ENCODE peak calls at places on chromosomes 6 and 20, in nine cellular contexts. U is adrenal gland; F is neuronal stem cell; Q is lower lobe of right lung; R is PC-9; I is CD4-positive, alpha-beta T cell; B is CD8-positive, alpha-beta memory T cell; Z is transverse colon; G is A549. N is an unnamed sample.
A peak's percentile ranks its signal among the peaks of the same experiment; 100 is the strongest.

GRCh38 chr20:39785252-39785917 is 823.2 kb downstream of the DHX35 start:
- DNase-seq in Z (no peak), I (no peak), Q (no peak), U (peak; percentile 52), F (no peak), B (no peak), R (no peak), G (no peak), N (no peak)

GRCh38 chr6:144033816-144034540 is 25.9 kb upstream of the PLAGL1 start:
- DNase-seq in U (peak; percentile 15), I (no peak), B (no peak), Q (no peak), F (no peak), R (no peak), G (no peak), Z (no peak), N (no peak)

GRCh38 chr20:12410783-12411182 is 493.1 kb downstream of the BTBD3 start:
- DNase-seq in B (no peak), F (no peak), Z (no peak), G (no peak), I (no peak), Q (no peak), R (no peak), U (no peak), N (no peak)

GRCh38 chr20:8094415-8094818 is 37.6 kb upstream of the PLCB1 start:
- DNase-seq in F (no peak), I (no peak), G (peak; percentile 26), B (no peak), R (no peak), U (peak; percentile 79), Q (peak; percentile 60), Z (peak; percentile 46), N (peak; percentile 71)

GRCh38 chr6:27650620-27651370 is 177.9 kb upstream of the ZNF184 start:
- DNase-seq in U (no peak), I (no peak), G (peak; percentile 88), Z (no peak), R (peak; percentile 72), B (no peak), F (peak; percentile 62), Q (no peak), N (no peak)

GRCh38 chr20:45368221-45368980 is 5.4 kb downstream of the SYS1 start:
- DNase-seq in Z (peak; percentile 53), F (no peak), G (no peak), Q (peak; percentile 60), B (peak; percentile 56), U (peak; percentile 46), I (no peak), R (no peak), N (no peak)

GRCh38 chr6:150953860-150954259 is 88.4 kb downstream of the MTHFD1L start:
- DNase-seq in Z (no peak), G (no peak), B (no peak), R (no peak), U (no peak), I (no peak), F (no peak), Q (no peak), N (no peak)

GRCh38 chr6:136069119-136069518 is 181.0 kb downstream of the MTFR2 start:
- DNase-seq in B (no peak), I (no peak), F (no peak), U (no peak), R (no peak), Q (no peak), G (no peak), Z (no peak), N (no peak)

GRCh38 chr6:33621396-33622388 is 570 bp downstream of the ITPR3 start:
- DNase-seq in G (no peak), I (no peak), F (no peak), B (peak; percentile 47), Z (peak; percentile 60), U (peak; percentile 51), Q (peak; percentile 78), R (peak; percentile 65), N (peak; percentile 42)

GRCh38 chr20:53298900-53299299 is 294.7 kb downstream of the ZNF217 start:
- DNase-seq in U (no peak), G (no peak), F (no peak), Q (no peak), R (no peak), I (no peak), B (no peak), Z (no peak), N (no peak)

GRCh38 chr6:131134950-131135243 is 370 bp upstream of the AKAP7 start:
- DNase-seq in Q (no peak), F (no peak), U (no peak), Z (no peak), I (no peak), B (no peak), R (no peak), G (no peak), N (no peak)

GRCh38 chr20:43736588-43737091 is 9.8 kb upstream of the GTSF1L start:
- DNase-seq in Q (no peak), U (no peak), B (no peak), R (no peak), I (no peak), F (peak; percentile 49), Z (no peak), G (no peak), N (no peak)

GRCh38 chr6:55617272-55617671 is 38.3 kb upstream of the HMGCLL1 start:
- DNase-seq in U (peak; percentile 58), Q (no peak), B (no peak), F (no peak), G (peak; percentile 32), R (peak; percentile 16), I (no peak), Z (no peak), N (no peak)

GRCh38 chr6:44897286-44897685 is 430.8 kb upstream of the RUNX2 start:
- DNase-seq in B (no peak), R (no peak), U (no peak), Q (no peak), G (no peak), Z (no peak), F (no peak), I (no peak), N (no peak)

GRCh38 chr6:55875420-55875819 is at the start of gene BMP5:
- DNase-seq in B (no peak), Z (no peak), U (no peak), I (no peak), G (no peak), F (peak; percentile 14), R (no peak), Q (no peak), N (no peak)

GRCh38 chr20:51014797-51015722 is 7.8 kb downstream of the KCNG1 start:
- DNase-seq in R (peak; percentile 45), U (peak; percentile 56), Q (no peak), Z (peak; percentile 61), F (peak; percentile 70), B (no peak), I (no peak), G (peak; percentile 59), N (peak; percentile 64)

GRCh38 chr6:100304575-100304974 is 160.1 kb downstream of the SIM1 start:
- DNase-seq in G (no peak), I (no peak), R (no peak), U (no peak), B (no peak), F (no peak), Z (no peak), Q (no peak), N (no peak)

GRCh38 chr6:110394409-110394808 is 21.0 kb downstream of the DDO start:
- DNase-seq in R (no peak), I (no peak), B (no peak), Q (no peak), F (no peak), U (no peak), Z (no peak), G (no peak), N (no peak)
- H3K27ac ChIP-seq in R (no peak overlapping the region), I (no peak overlapping the region), B (no peak overlapping the region), Q (no peak overlapping the region), F (no peak overlapping the region), U (no peak overlapping the region), Z (no peak overlapping the region), G (no peak overlapping the region), N (no peak overlapping the region)

DNA sequence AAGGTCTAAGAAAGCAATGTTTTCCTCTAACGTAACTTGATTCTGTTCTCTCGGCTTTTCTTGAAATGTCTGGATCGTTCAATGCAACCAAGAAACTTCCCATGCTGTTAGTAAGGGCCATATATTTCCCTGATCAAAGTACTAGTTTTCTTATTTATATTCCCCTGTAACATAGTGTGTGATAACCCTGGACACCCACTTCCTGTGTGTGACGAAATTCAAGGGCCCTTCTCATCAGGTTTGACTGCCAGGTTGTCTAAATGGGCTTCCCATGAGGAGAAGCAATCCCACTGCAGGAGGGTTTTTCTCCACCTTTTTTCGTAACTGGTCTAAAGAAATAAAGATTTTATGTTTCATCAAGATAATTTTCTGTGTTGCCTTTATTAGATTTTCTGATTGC is 102.6 kb upstream of the RPS6KA2 start:
- DNase-seq in R (no peak), B (peak; percentile 4), I (no peak), G (no peak), Q (no peak), U (no peak), F (no peak), Z (no peak), N (no peak)
- H3K27ac ChIP-seq in R (no peak overlapping the region), B (no peak overlapping the region), I (no peak overlapping the region), G (no peak overlapping the region), Q (no peak overlapping the region), U (no peak overlapping the region), F (no peak overlapping the region), Z (no peak overlapping the region), N (no peak overlapping the region)

GRCh38 chr6:71446084-71446869 is 157.7 kb downstream of the OGFRL1 start:
- DNase-seq in I (no peak), U (no peak), G (no peak), B (no peak), R (no peak), Z (no peak), Q (no peak), F (no peak), N (no peak)
- H3K27ac ChIP-seq in I (no peak overlapping the region), U (no peak overlapping the region), G (no peak overlapping the region), B (no peak overlapping the region), R (no peak overlapping the region), Z (no peak overlapping the region), Q (no peak overlapping the region), F (no peak overlapping the region), N (no peak overlapping the region)

GRCh38 chr6:38348366-38348765 is 291.4 kb downstream of the BTBD9 start:
- DNase-seq in B (no peak), G (no peak), R (no peak), F (no peak), I (no peak), Q (no peak), Z (no peak), U (no peak), N (no peak)
- H3K27ac ChIP-seq in B (no peak overlapping the region), G (no peak overlapping the region), R (no peak overlapping the region), F (no peak overlapping the region), I (no peak overlapping the region), Q (no peak overlapping the region), Z (no peak overlapping the region), U (no peak overlapping the region), N (no peak overlapping the region)

N was measured in uterus.